ENCODE peak calls at places on chromosomes 7 and 10, in eight cellular contexts. One of them, this sample, is unnamed.

GRCh38 chr7:47239927-47240570 is 341.9 kb downstream of the TNS3 start:
- DNase-seq in tibial nerve: peak; percentile 45
- DNase-seq in endothelial cell: no peak
- DNase-seq in fibroblast of the aortic adventitia: no peak
- DNase-seq in stimulated activated naive B cell treated with anti-CD40 and anti-IgM and Interleukin-4, amounts not matched to agents 10 μg/mL and 1 μg/mL and 100 μg/mL, for 72 hours: no peak
- DNase-seq in D721Med: no peak
- DNase-seq in MM.1S: no peak
- DNase-seq in lung: no peak
- DNase-seq in this sample: no peak

GRCh38 chr7:128781851-128782250 is 6.3 kb upstream of the OPN1SW start:
- DNase-seq in tibial nerve: no peak
- DNase-seq in MM.1S: no peak
- DNase-seq in fibroblast of the aortic adventitia: peak; percentile 29
- DNase-seq in D721Med: no peak
- DNase-seq in stimulated activated naive B cell treated with anti-CD40 and anti-IgM and Interleukin-4, amounts not matched to agents 10 μg/mL and 1 μg/mL and 100 μg/mL, for 72 hours: no peak
- DNase-seq in lung: no peak
- DNase-seq in endothelial cell: no peak
- DNase-seq in this sample: no peak

GRCh38 chr7:70856889-70857511 is 274.9 kb upstream of the GALNT17 start:
- DNase-seq in endothelial cell: peak; percentile 77
- DNase-seq in tibial nerve: peak; percentile 77
- DNase-seq in lung: peak; percentile 63
- DNase-seq in fibroblast of the aortic adventitia: peak; percentile 57
- DNase-seq in stimulated activated naive B cell treated with anti-CD40 and anti-IgM and Interleukin-4, amounts not matched to agents 10 μg/mL and 1 μg/mL and 100 μg/mL, for 72 hours: peak; percentile 21
- DNase-seq in D721Med: peak; percentile 28
- DNase-seq in MM.1S: peak; percentile 43
- DNase-seq in this sample: peak; percentile 86

GRCh38 chr10:8485032-8485431 is 430.5 kb downstream of the GATA3 start:
- DNase-seq in D721Med: no peak
- DNase-seq in lung: no peak
- DNase-seq in stimulated activated naive B cell treated with anti-CD40 and anti-IgM and Interleukin-4, amounts not matched to agents 10 μg/mL and 1 μg/mL and 100 μg/mL, for 72 hours: no peak
- DNase-seq in MM.1S: no peak
- DNase-seq in endothelial cell: no peak
- DNase-seq in fibroblast of the aortic adventitia: no peak
- DNase-seq in tibial nerve: no peak
- DNase-seq in this sample: no peak

GRCh38 chr7:36637417-36637816 is 86.9 kb downstream of the AOAH start:
- DNase-seq in MM.1S: no peak
- DNase-seq in lung: no peak
- DNase-seq in endothelial cell: peak; percentile 27
- DNase-seq in stimulated activated naive B cell treated with anti-CD40 and anti-IgM and Interleukin-4, amounts not matched to agents 10 μg/mL and 1 μg/mL and 100 μg/mL, for 72 hours: no peak
- DNase-seq in fibroblast of the aortic adventitia: no peak
- DNase-seq in D721Med: no peak
- DNase-seq in tibial nerve: no peak
- DNase-seq in this sample: no peak

GRCh38 chr7:140639366-140640053 is 1.1 kb downstream of the DENND2A start:
- DNase-seq in endothelial cell: peak; percentile 32
- DNase-seq in stimulated activated naive B cell treated with anti-CD40 and anti-IgM and Interleukin-4, amounts not matched to agents 10 μg/mL and 1 μg/mL and 100 μg/mL, for 72 hours: no peak
- DNase-seq in MM.1S: no peak
- DNase-seq in fibroblast of the aortic adventitia: peak; percentile 63
- DNase-seq in tibial nerve: peak; percentile 50
- DNase-seq in D721Med: no peak
- DNase-seq in lung: no peak
- DNase-seq in this sample: no peak

GRCh38 chr10:44981172-44982113 is 2.8 kb upstream of the DEPP1 start:
- DNase-seq in lung: no peak
- DNase-seq in fibroblast of the aortic adventitia: peak; percentile 90
- DNase-seq in tibial nerve: no peak
- DNase-seq in MM.1S: no peak
- DNase-seq in stimulated activated naive B cell treated with anti-CD40 and anti-IgM and Interleukin-4, amounts not matched to agents 10 μg/mL and 1 μg/mL and 100 μg/mL, for 72 hours: no peak
- DNase-seq in endothelial cell: no peak
- DNase-seq in D721Med: no peak
- DNase-seq in this sample: no peak

GRCh38 chr7:82179311-82179710 is 264.3 kb downstream of the CACNA2D1 start:
- DNase-seq in fibroblast of the aortic adventitia: no peak
- DNase-seq in endothelial cell: no peak
- DNase-seq in lung: no peak
- DNase-seq in tibial nerve: no peak
- DNase-seq in stimulated activated naive B cell treated with anti-CD40 and anti-IgM and Interleukin-4, amounts not matched to agents 10 μg/mL and 1 μg/mL and 100 μg/mL, for 72 hours: no peak
- DNase-seq in D721Med: no peak
- DNase-seq in MM.1S: no peak
- DNase-seq in this sample: no peak

GRCh38 chr10:95544783-95545500 is 16.2 kb downstream of the SORBS1 start:
- DNase-seq in stimulated activated naive B cell treated with anti-CD40 and anti-IgM and Interleukin-4, amounts not matched to agents 10 μg/mL and 1 μg/mL and 100 μg/mL, for 72 hours: no peak
- DNase-seq in tibial nerve: no peak
- DNase-seq in fibroblast of the aortic adventitia: no peak
- DNase-seq in endothelial cell: no peak
- DNase-seq in lung: no peak
- DNase-seq in MM.1S: no peak
- DNase-seq in D721Med: no peak
- DNase-seq in this sample: no peak

GRCh38 chr10:86363184-86363832 is 3.3 kb downstream of the GRID1 start:
- DNase-seq in D721Med: peak; percentile 71
- DNase-seq in endothelial cell: peak; percentile 51
- DNase-seq in stimulated activated naive B cell treated with anti-CD40 and anti-IgM and Interleukin-4, amounts not matched to agents 10 μg/mL and 1 μg/mL and 100 μg/mL, for 72 hours: peak; percentile 17
- DNase-seq in lung: no peak
- DNase-seq in MM.1S: no peak
- DNase-seq in fibroblast of the aortic adventitia: no peak
- DNase-seq in tibial nerve: no peak
- DNase-seq in this sample: peak; percentile 14

GRCh38 chr7:37986780-37987380 is 66.4 kb downstream of the EPDR1 start:
- DNase-seq in MM.1S: no peak
- DNase-seq in D721Med: no peak
- DNase-seq in fibroblast of the aortic adventitia: peak; percentile 84
- DNase-seq in stimulated activated naive B cell treated with anti-CD40 and anti-IgM and Interleukin-4, amounts not matched to agents 10 μg/mL and 1 μg/mL and 100 μg/mL, for 72 hours: no peak
- DNase-seq in tibial nerve: no peak
- DNase-seq in endothelial cell: no peak
- DNase-seq in lung: no peak
- DNase-seq in this sample: no peak

GRCh38 chr10:113753020-113753692 is 1.7 kb downstream of the PLEKHS1 start:
- DNase-seq in endothelial cell: no peak
- DNase-seq in MM.1S: no peak
- DNase-seq in fibroblast of the aortic adventitia: no peak
- DNase-seq in D721Med: no peak
- DNase-seq in stimulated activated naive B cell treated with anti-CD40 and anti-IgM and Interleukin-4, amounts not matched to agents 10 μg/mL and 1 μg/mL and 100 μg/mL, for 72 hours: no peak
- DNase-seq in tibial nerve: no peak
- DNase-seq in lung: no peak
- DNase-seq in this sample: no peak

GRCh38 chr10:23359692-23360380 is 15.2 kb upstream of the C10orf67 start:
- DNase-seq in MM.1S: no peak
- DNase-seq in stimulated activated naive B cell treated with anti-CD40 and anti-IgM and Interleukin-4, amounts not matched to agents 10 μg/mL and 1 μg/mL and 100 μg/mL, for 72 hours: no peak
- DNase-seq in fibroblast of the aortic adventitia: no peak
- DNase-seq in endothelial cell: no peak
- DNase-seq in tibial nerve: no peak
- DNase-seq in D721Med: no peak
- DNase-seq in lung: no peak
- DNase-seq in this sample: no peak

GRCh38 chr7:39172137-39172536 is 194.4 kb downstream of the POU6F2 start:
- DNase-seq in MM.1S: no peak
- DNase-seq in stimulated activated naive B cell treated with anti-CD40 and anti-IgM and Interleukin-4, amounts not matched to agents 10 μg/mL and 1 μg/mL and 100 μg/mL, for 72 hours: no peak
- DNase-seq in lung: no peak
- DNase-seq in endothelial cell: no peak
- DNase-seq in fibroblast of the aortic adventitia: no peak
- DNase-seq in D721Med: no peak
- DNase-seq in tibial nerve: no peak
- DNase-seq in this sample: no peak

GRCh38 chr10:23496727-23497126 is 57.9 kb downstream of the OTUD1 start:
- DNase-seq in D721Med: no peak
- DNase-seq in endothelial cell: no peak
- DNase-seq in tibial nerve: no peak
- DNase-seq in stimulated activated naive B cell treated with anti-CD40 and anti-IgM and Interleukin-4, amounts not matched to agents 10 μg/mL and 1 μg/mL and 100 μg/mL, for 72 hours: no peak
- DNase-seq in fibroblast of the aortic adventitia: no peak
- DNase-seq in lung: no peak
- DNase-seq in MM.1S: peak; percentile 33
- DNase-seq in this sample: no peak

GRCh38 chr10:88687853-88688467 is 18.1 kb upstream of the LIPK start:
- DNase-seq in lung: no peak
- DNase-seq in D721Med: no peak
- DNase-seq in stimulated activated naive B cell treated with anti-CD40 and anti-IgM and Interleukin-4, amounts not matched to agents 10 μg/mL and 1 μg/mL and 100 μg/mL, for 72 hours: no peak
- DNase-seq in MM.1S: peak; percentile 26
- DNase-seq in tibial nerve: no peak
- DNase-seq in fibroblast of the aortic adventitia: peak; percentile 58
- DNase-seq in endothelial cell: no peak
- DNase-seq in this sample: no peak

GRCh38 chr10:91796332-91797076 is 1.7 kb upstream of the TNKS2 start:
- DNase-seq in MM.1S: peak; percentile 57
- DNase-seq in tibial nerve: no peak
- DNase-seq in fibroblast of the aortic adventitia: peak; percentile 15
- DNase-seq in endothelial cell: no peak
- DNase-seq in lung: peak; percentile 39
- DNase-seq in D721Med: no peak
- DNase-seq in stimulated activated naive B cell treated with anti-CD40 and anti-IgM and Interleukin-4, amounts not matched to agents 10 μg/mL and 1 μg/mL and 100 μg/mL, for 72 hours: peak; percentile 20
- DNase-seq in this sample: no peak

GRCh38 chr7:138891446-138891810 is 89.8 kb downstream of the KIAA1549 start:
- DNase-seq in fibroblast of the aortic adventitia: peak; percentile 81
- DNase-seq in endothelial cell: no peak
- DNase-seq in stimulated activated naive B cell treated with anti-CD40 and anti-IgM and Interleukin-4, amounts not matched to agents 10 μg/mL and 1 μg/mL and 100 μg/mL, for 72 hours: no peak
- DNase-seq in tibial nerve: no peak
- DNase-seq in D721Med: no peak
- DNase-seq in lung: no peak
- DNase-seq in MM.1S: no peak
- DNase-seq in this sample: no peak

GRCh38 chr7:138396251-138397070 is 63.6 kb upstream of the TRIM24 start:
- DNase-seq in MM.1S: peak; percentile 47
- DNase-seq in fibroblast of the aortic adventitia: no peak
- DNase-seq in tibial nerve: no peak
- DNase-seq in stimulated activated naive B cell treated with anti-CD40 and anti-IgM and Interleukin-4, amounts not matched to agents 10 μg/mL and 1 μg/mL and 100 μg/mL, for 72 hours: no peak
- DNase-seq in lung: peak; percentile 51
- DNase-seq in D721Med: no peak
- DNase-seq in endothelial cell: no peak
- DNase-seq in this sample: no peak

GRCh38 chr10:132460691-132461090 is 63.7 kb downstream of the PWWP2B start:
- DNase-seq in endothelial cell: no peak
- DNase-seq in fibroblast of the aortic adventitia: no peak
- DNase-seq in lung: no peak
- DNase-seq in tibial nerve: no peak
- DNase-seq in stimulated activated naive B cell treated with anti-CD40 and anti-IgM and Interleukin-4, amounts not matched to agents 10 μg/mL and 1 μg/mL and 100 μg/mL, for 72 hours: no peak
- DNase-seq in MM.1S: no peak
- DNase-seq in D721Med: no peak
- DNase-seq in this sample: no peak

GRCh38 chr10:30041394-30042105 is 17.8 kb downstream of the JCAD start:
- DNase-seq in MM.1S: no peak
- DNase-seq in D721Med: no peak
- DNase-seq in tibial nerve: no peak
- DNase-seq in endothelial cell: no peak
- DNase-seq in lung: no peak
- DNase-seq in stimulated activated naive B cell treated with anti-CD40 and anti-IgM and Interleukin-4, amounts not matched to agents 10 μg/mL and 1 μg/mL and 100 μg/mL, for 72 hours: no peak
- DNase-seq in fibroblast of the aortic adventitia: no peak
- DNase-seq in this sample: no peak

GRCh38 chr10:88831709-88832108 is 19.9 kb downstream of the ANKRD22 start:
- DNase-seq in fibroblast of the aortic adventitia: no peak
- DNase-seq in MM.1S: no peak
- DNase-seq in endothelial cell: no peak
- DNase-seq in stimulated activated naive B cell treated with anti-CD40 and anti-IgM and Interleukin-4, amounts not matched to agents 10 μg/mL and 1 μg/mL and 100 μg/mL, for 72 hours: no peak
- DNase-seq in tibial nerve: no peak
- DNase-seq in D721Med: no peak
- DNase-seq in lung: no peak
- DNase-seq in this sample: no peak

GRCh38 chr7:18081617-18082016 is 54.0 kb upstream of the PRPS1L1 start:
- DNase-seq in D721Med: no peak
- DNase-seq in MM.1S: no peak
- DNase-seq in lung: no peak
- DNase-seq in fibroblast of the aortic adventitia: no peak
- DNase-seq in stimulated activated naive B cell treated with anti-CD40 and anti-IgM and Interleukin-4, amounts not matched to agents 10 μg/mL and 1 μg/mL and 100 μg/mL, for 72 hours: no peak
- DNase-seq in tibial nerve: no peak
- DNase-seq in endothelial cell: no peak
- DNase-seq in this sample: no peak

GRCh38 chr10:10658157-10658556 is 359.5 kb upstream of the CELF2 start:
- DNase-seq in endothelial cell: no peak
- DNase-seq in tibial nerve: no peak
- DNase-seq in D721Med: no peak
- DNase-seq in MM.1S: no peak
- DNase-seq in lung: no peak
- DNase-seq in stimulated activated naive B cell treated with anti-CD40 and anti-IgM and Interleukin-4, amounts not matched to agents 10 μg/mL and 1 μg/mL and 100 μg/mL, for 72 hours: no peak
- DNase-seq in fibroblast of the aortic adventitia: peak; percentile 51
- DNase-seq in this sample: no peak